ENCODE peak calls at places on chromosomes 13 and 19, in nine cellular contexts. T is fibroblast of pulmonary artery; R is NCI-H1105; I is COR-L47; Z is brain pericyte; M is EL; J is CD8-positive, alpha-beta T cell; U is ecto neural progenitor cell; S is mucosa of descending colon. B is an unnamed sample.

GRCh38 chr13:97627566-97627965 is 193.6 kb downstream of the RAP2A start:
- DNase-seq in S (no peak), T (peak; percentile 93), R (no peak), J (no peak), Z (peak; percentile 17), I (no peak), M (peak; percentile 48), U (no peak), B (no peak)

GRCh38 chr19:16160943-16161560 is 12.3 kb downstream of the CIB3 start:
- DNase-seq in R (no peak), Z (no peak), M (peak; percentile 80), I (no peak), U (no peak), S (no peak), J (no peak), T (peak; percentile 40), B (no peak)

GRCh38 chr13:72104656-72105180 is 237.7 kb upstream of the DACH1 start:
- DNase-seq in J (no peak), R (no peak), S (no peak), I (no peak), Z (no peak), M (no peak), T (peak; percentile 35), U (no peak), B (peak; percentile 0)

GRCh38 chr13:45728759-45729158 is 26.6 kb downstream of the CBY2 start:
- DNase-seq in U (peak; percentile 58), T (peak; percentile 4), J (no peak), I (no peak), M (peak; percentile 10), S (no peak), R (no peak), Z (no peak), B (peak; percentile 51)

GRCh38 chr13:109331898-109332297 is 454.5 kb downstream of the IRS2 start:
- DNase-seq in R (peak; percentile 97), S (no peak), J (no peak), U (no peak), M (peak; percentile 34), Z (peak; percentile 31), I (peak; percentile 75), T (peak; percentile 77), B (no peak)

GRCh38 chr13:106152047-106152446 is 383.4 kb downstream of the EFNB2 start:
- DNase-seq in R (no peak), J (no peak), M (no peak), S (no peak), I (no peak), U (no peak), Z (no peak), T (no peak), B (no peak)

GRCh38 chr19:18741566-18742121 is 49.5 kb downstream of the COMP start:
- DNase-seq in J (no peak), U (no peak), I (peak; percentile 82), S (peak; percentile 89), T (peak; percentile 13), R (peak; percentile 32), M (no peak), Z (no peak), B (no peak)

GRCh38 chr13:46896346-46897138 is at the start of gene HTR2A:
- DNase-seq in U (peak; percentile 60), J (no peak), I (no peak), Z (peak; percentile 34), T (peak; percentile 40), M (peak; percentile 40), R (no peak), S (no peak), B (peak; percentile 27)

GRCh38 chr13:20776751-20777150 is 3.0 kb upstream of the EEF1AKMT1 start:
- DNase-seq in I (no peak), M (no peak), T (no peak), Z (no peak), R (no peak), U (no peak), J (no peak), S (no peak), B (no peak)

GRCh38 chr13:52070929-52071523 is 46.5 kb downstream of the UTP14C start:
- DNase-seq in J (no peak), I (no peak), R (no peak), S (no peak), Z (no peak), M (peak; percentile 33), T (peak; percentile 58), U (no peak), B (no peak)

GRCh38 chr19:18340990-18341868 is 831 bp downstream of the PGPEP1 start:
- DNase-seq in M (peak; percentile 69), S (peak; percentile 85), I (no peak), Z (no peak), T (peak; percentile 34), J (peak; percentile 75), U (peak; percentile 54), R (peak; percentile 21), B (no peak)